ENCODE peak calls at places on chromosomes 7 and 10, in seven cellular contexts. One of them, this sample, is unnamed.

GRCh38 chr10:14334771-14335170 is 4.0 kb upstream of the FRMD4A start:
- DNase-seq in stimulated activated CD8-positive, alpha-beta memory T cell treated with anti-CD3 and anti-CD28 coated beads, Interleukin-2, amount 100 ng/mL, for 48 hours: no peak
- DNase-seq in C1 segment of cervical spinal cord: no peak
- DNase-seq in COR-L47: no peak
- DNase-seq in GM06990: no peak
- DNase-seq in amygdala: no peak
- DNase-seq in AG08395: no peak
- DNase-seq in this sample: no peak

GRCh38 chr7:137696376-137696775 is 150.4 kb downstream of the DGKI start:
- DNase-seq in stimulated activated CD8-positive, alpha-beta memory T cell treated with anti-CD3 and anti-CD28 coated beads, Interleukin-2, amount 100 ng/mL, for 48 hours: no peak
- DNase-seq in C1 segment of cervical spinal cord: no peak
- DNase-seq in COR-L47: no peak
- DNase-seq in GM06990: no peak
- DNase-seq in amygdala: no peak
- DNase-seq in AG08395: no peak
- DNase-seq in this sample: no peak

GRCh38 chr7:462173-463103 is 57.2 kb downstream of the PDGFA start:
- DNase-seq in stimulated activated CD8-positive, alpha-beta memory T cell treated with anti-CD3 and anti-CD28 coated beads, Interleukin-2, amount 100 ng/mL, for 48 hours: no peak
- DNase-seq in C1 segment of cervical spinal cord: no peak
- DNase-seq in COR-L47: no peak
- DNase-seq in GM06990: no peak
- DNase-seq in amygdala: no peak
- DNase-seq in AG08395: no peak
- DNase-seq in this sample: no peak

GRCh38 chr7:104656467-104656866 is 328.1 kb downstream of the LHFPL3 start:
- DNase-seq in stimulated activated CD8-positive, alpha-beta memory T cell treated with anti-CD3 and anti-CD28 coated beads, Interleukin-2, amount 100 ng/mL, for 48 hours: no peak
- DNase-seq in C1 segment of cervical spinal cord: no peak
- DNase-seq in COR-L47: no peak
- DNase-seq in GM06990: no peak
- DNase-seq in amygdala: no peak
- DNase-seq in AG08395: no peak
- DNase-seq in this sample: no peak

GRCh38 chr7:128783143-128783799 is 7.7 kb upstream of the OPN1SW start:
- DNase-seq in stimulated activated CD8-positive, alpha-beta memory T cell treated with anti-CD3 and anti-CD28 coated beads, Interleukin-2, amount 100 ng/mL, for 48 hours: no peak
- DNase-seq in C1 segment of cervical spinal cord: peak
- DNase-seq in COR-L47: no peak
- DNase-seq in GM06990: peak
- DNase-seq in amygdala: no peak
- DNase-seq in AG08395: peak
- DNase-seq in this sample: no peak

GRCh38 chr10:33179056-33179455 is 155.4 kb downstream of the NRP1 start:
- DNase-seq in stimulated activated CD8-positive, alpha-beta memory T cell treated with anti-CD3 and anti-CD28 coated beads, Interleukin-2, amount 100 ng/mL, for 48 hours: no peak
- DNase-seq in C1 segment of cervical spinal cord: no peak
- DNase-seq in COR-L47: no peak
- DNase-seq in GM06990: no peak
- DNase-seq in amygdala: no peak
- DNase-seq in AG08395: no peak
- DNase-seq in this sample: no peak

GRCh38 chr10:124325658-124325965 is 93.1 kb downstream of the OAT start:
- DNase-seq in stimulated activated CD8-positive, alpha-beta memory T cell treated with anti-CD3 and anti-CD28 coated beads, Interleukin-2, amount 100 ng/mL, for 48 hours: no peak
- DNase-seq in C1 segment of cervical spinal cord: no peak
- DNase-seq in COR-L47: no peak
- DNase-seq in GM06990: no peak
- DNase-seq in amygdala: no peak
- DNase-seq in AG08395: no peak
- DNase-seq in this sample: no peak

GRCh38 chr10:69636626-69637550 is 6.8 kb downstream of the FAM241B start:
- DNase-seq in stimulated activated CD8-positive, alpha-beta memory T cell treated with anti-CD3 and anti-CD28 coated beads, Interleukin-2, amount 100 ng/mL, for 48 hours: no peak
- DNase-seq in C1 segment of cervical spinal cord: no peak
- DNase-seq in COR-L47: no peak
- DNase-seq in GM06990: no peak
- DNase-seq in amygdala: no peak
- DNase-seq in AG08395: no peak
- DNase-seq in this sample: no peak

GRCh38 chr7:16035392-16035791 is 348.9 kb upstream of the MEOX2 start:
- DNase-seq in stimulated activated CD8-positive, alpha-beta memory T cell treated with anti-CD3 and anti-CD28 coated beads, Interleukin-2, amount 100 ng/mL, for 48 hours: no peak
- DNase-seq in C1 segment of cervical spinal cord: no peak
- DNase-seq in COR-L47: no peak
- DNase-seq in GM06990: no peak
- DNase-seq in amygdala: no peak
- DNase-seq in AG08395: no peak
- DNase-seq in this sample: no peak

GRCh38 chr7:151745090-151745638 is 131.8 kb downstream of the PRKAG2 start:
- DNase-seq in stimulated activated CD8-positive, alpha-beta memory T cell treated with anti-CD3 and anti-CD28 coated beads, Interleukin-2, amount 100 ng/mL, for 48 hours: peak
- DNase-seq in C1 segment of cervical spinal cord: peak
- DNase-seq in COR-L47: no peak
- DNase-seq in GM06990: no peak
- DNase-seq in amygdala: no peak
- DNase-seq in AG08395: peak
- DNase-seq in this sample: peak

GRCh38 chr10:62895058-62895457 is 78.9 kb upstream of the EGR2 start:
- DNase-seq in stimulated activated CD8-positive, alpha-beta memory T cell treated with anti-CD3 and anti-CD28 coated beads, Interleukin-2, amount 100 ng/mL, for 48 hours: no peak
- DNase-seq in C1 segment of cervical spinal cord: no peak
- DNase-seq in COR-L47: no peak
- DNase-seq in GM06990: no peak
- DNase-seq in amygdala: no peak
- DNase-seq in AG08395: peak
- DNase-seq in this sample: no peak

GRCh38 chr7:147412782-147413186 is 1177.8 kb upstream of the C7orf33 start:
- DNase-seq in stimulated activated CD8-positive, alpha-beta memory T cell treated with anti-CD3 and anti-CD28 coated beads, Interleukin-2, amount 100 ng/mL, for 48 hours: no peak
- DNase-seq in C1 segment of cervical spinal cord: no peak
- DNase-seq in COR-L47: no peak
- DNase-seq in GM06990: no peak
- DNase-seq in amygdala: no peak
- DNase-seq in AG08395: peak
- DNase-seq in this sample: peak

GRCh38 chr7:34236057-34236456 is 330.7 kb downstream of the BMPER start:
- DNase-seq in stimulated activated CD8-positive, alpha-beta memory T cell treated with anti-CD3 and anti-CD28 coated beads, Interleukin-2, amount 100 ng/mL, for 48 hours: no peak
- DNase-seq in C1 segment of cervical spinal cord: no peak
- DNase-seq in COR-L47: no peak
- DNase-seq in GM06990: no peak
- DNase-seq in amygdala: no peak
- DNase-seq in AG08395: no peak
- DNase-seq in this sample: no peak

GRCh38 chr7:101466871-101467270 is 104.2 kb downstream of the COL26A1 start:
- DNase-seq in stimulated activated CD8-positive, alpha-beta memory T cell treated with anti-CD3 and anti-CD28 coated beads, Interleukin-2, amount 100 ng/mL, for 48 hours: no peak
- DNase-seq in C1 segment of cervical spinal cord: no peak
- DNase-seq in COR-L47: peak
- DNase-seq in GM06990: no peak
- DNase-seq in amygdala: no peak
- DNase-seq in AG08395: no peak
- DNase-seq in this sample: no peak

GRCh38 chr10:52420656-52421055 is 106.6 kb downstream of the DKK1 start:
- DNase-seq in stimulated activated CD8-positive, alpha-beta memory T cell treated with anti-CD3 and anti-CD28 coated beads, Interleukin-2, amount 100 ng/mL, for 48 hours: no peak
- DNase-seq in C1 segment of cervical spinal cord: no peak
- DNase-seq in COR-L47: no peak
- DNase-seq in GM06990: no peak
- DNase-seq in amygdala: no peak
- DNase-seq in AG08395: no peak
- DNase-seq in this sample: no peak